ENCODE peak calls at places on chromosomes 11 and 22, in four cellular contexts. One of them, this sample, is unnamed.

GRCh38 chr11:110463153-110463552 is 33.4 kb downstream of the FDX1 start:
- DNase-seq in AG04449: no peak
- DNase-seq in brain microvascular endothelial cell: peak
- DNase-seq in nephron progenitor cell: peak
- DNase-seq in this sample: no peak

GRCh38 chr22:19663286-19663815 is 51.0 kb upstream of the SEPTIN5 start:
- DNase-seq in AG04449: peak
- DNase-seq in brain microvascular endothelial cell: peak
- DNase-seq in nephron progenitor cell: no peak
- DNase-seq in this sample: no peak

GRCh38 chr22:38497869-38498268 is 8.2 kb downstream of the DDX17 start:
- DNase-seq in AG04449: no peak
- DNase-seq in brain microvascular endothelial cell: no peak
- DNase-seq in nephron progenitor cell: no peak
- DNase-seq in this sample: no peak

GRCh38 chr11:132186699-132187098 is 816.3 kb downstream of the NTM start:
- DNase-seq in AG04449: no peak
- DNase-seq in brain microvascular endothelial cell: no peak
- DNase-seq in nephron progenitor cell: peak
- DNase-seq in this sample: no peak

GRCh38 chr11:41786087-41786486 is 326.6 kb upstream of the LRRC4C start:
- DNase-seq in AG04449: no peak
- DNase-seq in brain microvascular endothelial cell: no peak
- DNase-seq in nephron progenitor cell: no peak
- DNase-seq in this sample: no peak

GRCh38 chr11:45658292-45658991 is 7.0 kb downstream of the CHST1 start:
- DNase-seq in AG04449: no peak
- DNase-seq in brain microvascular endothelial cell: peak
- DNase-seq in nephron progenitor cell: peak
- DNase-seq in this sample: no peak

GRCh38 chr11:88179966-88180629 is 4.9 kb upstream of the RAB38 start:
- DNase-seq in AG04449: no peak
- DNase-seq in brain microvascular endothelial cell: no peak
- DNase-seq in nephron progenitor cell: no peak
- DNase-seq in this sample: no peak

GRCh38 chr11:57476223-57476882 is 16.0 kb downstream of the RTN4RL2 start:
- DNase-seq in AG04449: no peak
- DNase-seq in brain microvascular endothelial cell: no peak
- DNase-seq in nephron progenitor cell: peak
- DNase-seq in this sample: no peak

GRCh38 chr22:49406047-49406650 is 421.5 kb downstream of the BRD1 start:
- DNase-seq in AG04449: no peak
- DNase-seq in brain microvascular endothelial cell: no peak
- DNase-seq in nephron progenitor cell: no peak
- DNase-seq in this sample: no peak

GRCh38 chr22:24996420-24996952 is 44.0 kb downstream of the KIAA1671 start:
- DNase-seq in AG04449: no peak
- DNase-seq in brain microvascular endothelial cell: no peak
- DNase-seq in nephron progenitor cell: peak
- DNase-seq in this sample: no peak

GRCh38 chr11:64244966-64245365 is 1.8 kb downstream of the PPP1R14B start:
- DNase-seq in AG04449: no peak
- DNase-seq in brain microvascular endothelial cell: no peak
- DNase-seq in nephron progenitor cell: no peak
- DNase-seq in this sample: no peak

GRCh38 chr11:73759520-73760065 is 1.3 kb downstream of the RAB6A start:
- DNase-seq in AG04449: no peak
- DNase-seq in brain microvascular endothelial cell: no peak
- DNase-seq in nephron progenitor cell: no peak
- DNase-seq in this sample: no peak

GRCh38 chr22:27706489-27706888 is 95.1 kb downstream of the MN1 start:
- DNase-seq in AG04449: no peak
- DNase-seq in brain microvascular endothelial cell: no peak
- DNase-seq in nephron progenitor cell: no peak
- DNase-seq in this sample: no peak

GRCh38 chr22:23065495-23066122 is 4.7 kb upstream of the GNAZ start:
- DNase-seq in AG04449: no peak
- DNase-seq in brain microvascular endothelial cell: no peak
- DNase-seq in nephron progenitor cell: no peak
- DNase-seq in this sample: peak

GRCh38 chr22:33923660-33924246 is 3.5 kb upstream of the LARGE1 start:
- DNase-seq in AG04449: no peak
- DNase-seq in brain microvascular endothelial cell: peak
- DNase-seq in nephron progenitor cell: peak
- DNase-seq in this sample: no peak
- TF ChIP-seq CTCF in AG04449: peak
- TF ChIP-seq CTCF in brain microvascular endothelial cell: peak
- TF ChIP-seq CTCF in nephron progenitor cell: peak
- TF ChIP-seq CTCF in this sample: peak

GRCh38 chr11:33734441-33735165 is 1.6 kb downstream of the CD59 start:
- DNase-seq in AG04449: no peak
- DNase-seq in brain microvascular endothelial cell: peak
- DNase-seq in nephron progenitor cell: no peak
- DNase-seq in this sample: no peak

GRCh38 chr11:33735166-33735425 is 1.1 kb downstream of the CD59 start:
- DNase-seq in AG04449: no peak
- DNase-seq in brain microvascular endothelial cell: no peak
- DNase-seq in nephron progenitor cell: no peak
- DNase-seq in this sample: no peak

GRCh38 chr11:33733978-33734377 is 2.2 kb downstream of the CD59 start:
- DNase-seq in AG04449: no peak
- DNase-seq in brain microvascular endothelial cell: no peak
- DNase-seq in nephron progenitor cell: no peak
- DNase-seq in this sample: no peak

GRCh38 chr11:33736148-33736809 is at the start of gene CD59:
- DNase-seq in AG04449: peak
- DNase-seq in brain microvascular endothelial cell: peak
- DNase-seq in nephron progenitor cell: peak
- DNase-seq in this sample: peak

DNA sequence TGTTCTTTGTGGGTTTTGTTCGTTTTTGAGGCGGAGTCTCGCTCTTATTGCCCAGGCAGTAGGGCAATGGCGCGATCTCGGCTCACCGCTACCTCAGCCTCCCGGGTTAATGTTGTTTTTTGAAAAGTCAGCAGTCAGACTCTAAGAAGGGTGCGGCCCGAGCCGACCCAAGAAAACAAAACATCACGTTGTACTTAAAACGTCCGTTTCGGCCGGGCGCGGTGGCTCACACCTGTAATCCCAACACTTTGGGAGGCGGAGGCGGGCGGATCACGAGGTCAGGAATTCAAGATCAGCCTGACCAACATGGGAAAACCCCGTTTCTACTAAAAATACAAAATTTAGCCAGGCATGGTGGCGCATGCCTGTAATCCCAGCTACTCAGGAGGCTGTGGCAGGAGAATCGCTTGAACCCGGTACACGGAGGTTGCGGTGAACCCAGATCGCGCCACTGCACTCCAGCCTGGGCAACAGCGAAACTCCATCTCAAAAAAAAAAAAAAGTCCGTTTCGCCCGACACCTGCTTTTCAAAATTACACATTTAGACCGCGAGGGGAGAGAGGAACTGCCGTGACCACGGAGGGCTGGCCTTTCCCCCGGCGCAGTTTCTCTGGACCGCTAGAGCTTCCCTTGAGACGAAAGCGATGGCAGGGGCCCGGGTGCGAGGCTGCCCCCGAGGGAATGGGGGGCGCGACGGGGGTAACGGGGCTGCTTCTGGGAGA is 636 bp downstream of the CD59 start:
- DNase-seq in AG04449: no peak
- DNase-seq in brain microvascular endothelial cell: no peak
- DNase-seq in nephron progenitor cell: no peak
- DNase-seq in this sample: no peak
- TF ChIP-seq CTCF in AG04449: no peak
- TF ChIP-seq CTCF in brain microvascular endothelial cell: no peak
- TF ChIP-seq CTCF in nephron progenitor cell: no peak
- TF ChIP-seq CTCF in this sample: peak

GRCh38 chr11:74870485-74870884 is 78.4 kb downstream of the XRRA1 start:
- DNase-seq in AG04449: no peak
- DNase-seq in brain microvascular endothelial cell: peak
- DNase-seq in nephron progenitor cell: no peak
- DNase-seq in this sample: no peak
- TF ChIP-seq CTCF in AG04449: peak
- TF ChIP-seq CTCF in brain microvascular endothelial cell: peak
- TF ChIP-seq CTCF in nephron progenitor cell: no peak
- TF ChIP-seq CTCF in this sample: peak

GRCh38 chr11:93197383-93198220 is at the start of gene SLC36A4:
- DNase-seq in AG04449: peak
- DNase-seq in brain microvascular endothelial cell: peak
- DNase-seq in nephron progenitor cell: peak
- DNase-seq in this sample: peak

GRCh38 chr11:93198221-93198650 is 445 bp upstream of the SLC36A4 start:
- DNase-seq in AG04449: no peak
- DNase-seq in brain microvascular endothelial cell: peak
- DNase-seq in nephron progenitor cell: no peak
- DNase-seq in this sample: no peak

GRCh38 chr11:93194673-93195291 is 3.0 kb downstream of the SLC36A4 start:
- DNase-seq in AG04449: no peak
- DNase-seq in brain microvascular endothelial cell: no peak
- DNase-seq in nephron progenitor cell: no peak
- DNase-seq in this sample: no peak

GRCh38 chr11:93199616-93200015 is 1.8 kb upstream of the SLC36A4 start:
- DNase-seq in AG04449: no peak
- DNase-seq in brain microvascular endothelial cell: no peak
- DNase-seq in nephron progenitor cell: no peak
- DNase-seq in this sample: no peak

DNA sequence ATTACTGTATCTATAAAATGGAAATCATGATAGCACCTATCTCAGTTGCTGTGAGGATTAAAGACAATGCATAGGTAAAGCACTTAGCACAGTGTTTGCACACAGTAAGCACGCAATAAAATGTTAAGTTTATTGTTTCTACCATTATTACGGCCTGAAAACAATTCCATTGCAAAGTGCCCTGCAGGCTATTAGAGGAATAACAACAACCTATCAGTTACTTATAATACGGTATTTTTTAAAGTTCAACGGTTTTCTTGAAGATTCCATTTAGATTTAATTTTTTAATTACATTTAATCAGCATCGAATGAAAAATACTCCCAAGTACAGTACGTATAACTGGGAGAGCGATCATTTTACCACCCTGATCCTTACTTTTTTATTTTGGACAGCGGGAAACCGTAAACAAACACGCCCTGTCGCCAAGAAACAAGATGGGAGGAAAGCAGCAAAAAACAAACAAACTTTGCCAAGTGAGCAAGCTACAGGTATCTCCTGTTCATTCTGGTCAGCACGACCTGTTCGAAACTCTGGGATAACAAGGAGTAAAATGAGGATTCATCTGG is 892 bp downstream of the SLC36A4 start:
- DNase-seq in AG04449: no peak
- DNase-seq in brain microvascular endothelial cell: no peak
- DNase-seq in nephron progenitor cell: no peak
- DNase-seq in this sample: no peak
- TF ChIP-seq CTCF in AG04449: peak
- TF ChIP-seq CTCF in brain microvascular endothelial cell: peak
- TF ChIP-seq CTCF in nephron progenitor cell: peak
- TF ChIP-seq CTCF in this sample: peak